ENCODE peak calls at places on chromosomes 3 and 15, in five cellular contexts. V, A, O, W and R are unnamed samples.

GRCh38 chr15:67415186-67415585 is 105.7 kb upstream of the C15orf61 start:
- DNase-seq in O (no peak), V (no peak), W (no peak), A (no peak), R (no peak)

GRCh38 chr3:13124631-13125030 is 51.4 kb upstream of the IQSEC1 start:
- DNase-seq in W (no peak), A (no peak), O (no peak), V (no peak), R (no peak)

GRCh38 chr3:52775877-52776276 is 1.5 kb upstream of the ITIH1 start:
- DNase-seq in A (no peak), V (no peak), O (no peak), W (no peak), R (no peak)

GRCh38 chr3:129623447-129624118 is 17.1 kb upstream of the PLXND1 start:
- DNase-seq in V (no peak), O (peak), W (peak), A (no peak), R (no peak)

GRCh38 chr3:14779069-14779685 is 39.6 kb upstream of the FGD5 start:
- DNase-seq in W (no peak), V (no peak), O (no peak), A (no peak), R (no peak)

GRCh38 chr3:72470899-72471298 is 377.3 kb downstream of the SHQ1 start:
- DNase-seq in O (no peak), A (no peak), W (no peak), V (no peak), R (no peak)

GRCh38 chr3:127043041-127043641 is 60.2 kb downstream of the PLXNA1 start:
- DNase-seq in V (no peak), O (no peak), W (no peak), A (peak), R (no peak)

GRCh38 chr3:171249171-171249692 is 211.0 kb downstream of the TNIK start:
- DNase-seq in O (no peak), A (no peak), W (no peak), V (no peak), R (no peak)

GRCh38 chr3:107384907-107385306 is 7.7 kb downstream of the CCDC54 start:
- DNase-seq in V (no peak), A (no peak), O (no peak), W (no peak), R (no peak)

GRCh38 chr3:4730734-4731133 is 237.6 kb downstream of the ITPR1 start:
- DNase-seq in V (no peak), O (no peak), W (no peak), A (no peak), R (no peak)

GRCh38 chr15:38611228-38611627 is 46.6 kb upstream of the RASGRP1 start:
- DNase-seq in A (no peak), V (no peak), O (no peak), W (no peak), R (no peak)

GRCh38 chr15:77592768-77593167 is 39.9 kb downstream of the LINGO1 start:
- DNase-seq in A (no peak), V (no peak), O (no peak), W (no peak), R (no peak)

GRCh38 chr3:144273611-144274010 is 302.0 kb downstream of the DIPK2A start:
- DNase-seq in V (peak), A (no peak), O (no peak), W (no peak), R (no peak)

GRCh38 chr3:172040976-172041963 is 1.9 kb downstream of the FNDC3B start:
- DNase-seq in W (peak), O (peak), V (peak), A (no peak), R (peak)

GRCh38 chr15:101501703-101502373 is 12.3 kb upstream of the PCSK6 start:
- DNase-seq in O (no peak), V (no peak), A (peak), W (peak), R (peak)

GRCh38 chr3:112061152-112061551 is 25.0 kb upstream of the C3orf52 start:
- DNase-seq in A (no peak), O (no peak), W (no peak), V (peak), R (no peak)

GRCh38 chr3:53775834-53776251 is 70.4 kb downstream of the CHDH start:
- DNase-seq in W (no peak), V (no peak), O (no peak), A (no peak), R (no peak)

GRCh38 chr15:30991301-30992072 is at the start of gene MTMR10:
- DNase-seq in V (peak), W (peak), A (peak), O (peak), R (peak)

GRCh38 chr15:85618956-85619491 is 175.7 kb downstream of the KLHL25 start:
- DNase-seq in O (peak), A (no peak), V (peak), W (peak), R (peak)

GRCh38 chr3:195030791-195031321 is 240.1 kb downstream of the XXYLT1 start:
- DNase-seq in A (no peak), V (peak), O (peak), W (peak), R (peak)

GRCh38 chr3:104388624-104389023 is 978.1 kb upstream of the ALCAM start:
- DNase-seq in A (no peak), W (no peak), O (no peak), V (peak), R (no peak)

DNA sequence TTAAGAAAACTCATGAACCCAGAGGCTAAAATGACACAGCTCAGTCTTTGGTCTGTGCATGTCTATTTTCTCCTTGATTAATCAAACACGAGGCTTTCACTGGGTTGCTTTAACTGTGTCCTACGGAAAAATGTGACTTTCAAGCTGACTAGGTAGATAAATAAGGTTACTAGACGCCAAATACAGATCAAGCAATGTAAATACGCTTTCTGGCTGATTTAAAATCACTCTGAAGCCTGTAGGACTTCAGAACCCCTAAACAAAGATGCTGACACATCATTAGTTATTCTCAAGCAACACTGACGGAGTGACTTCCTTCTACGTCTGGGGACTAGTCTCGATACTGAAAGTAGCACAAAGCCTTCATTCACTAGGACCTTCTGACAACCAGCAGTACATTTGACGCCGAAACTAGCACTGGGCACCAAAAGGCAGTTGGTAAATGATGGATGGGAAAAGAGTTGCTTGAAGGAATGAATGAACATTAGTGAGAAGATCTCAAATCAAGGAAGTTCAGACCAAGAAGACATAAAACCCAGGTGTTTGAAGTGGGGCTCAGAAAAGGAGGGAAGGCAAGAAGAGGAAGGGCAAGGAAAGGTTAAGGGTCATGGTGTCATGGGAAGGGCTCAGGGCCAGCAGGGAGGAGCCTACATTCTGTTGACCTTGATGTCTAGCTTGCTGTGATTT is 67.1 kb upstream of the CDV3 start:
- DNase-seq in W (no peak), A (no peak), O (no peak), V (no peak), R (no peak)
- TF ChIP-seq POLR2A in W (no peak), A (no peak), O (no peak), V (no peak), R (no peak)

GRCh38 chr15:70875001-70875782 is 17.0 kb downstream of the THAP10 start:
- DNase-seq in W (peak), O (no peak), A (no peak), V (peak), R (no peak)
- TF ChIP-seq POLR2A in W (no peak), O (no peak), A (no peak), V (no peak), R (no peak)

DNA sequence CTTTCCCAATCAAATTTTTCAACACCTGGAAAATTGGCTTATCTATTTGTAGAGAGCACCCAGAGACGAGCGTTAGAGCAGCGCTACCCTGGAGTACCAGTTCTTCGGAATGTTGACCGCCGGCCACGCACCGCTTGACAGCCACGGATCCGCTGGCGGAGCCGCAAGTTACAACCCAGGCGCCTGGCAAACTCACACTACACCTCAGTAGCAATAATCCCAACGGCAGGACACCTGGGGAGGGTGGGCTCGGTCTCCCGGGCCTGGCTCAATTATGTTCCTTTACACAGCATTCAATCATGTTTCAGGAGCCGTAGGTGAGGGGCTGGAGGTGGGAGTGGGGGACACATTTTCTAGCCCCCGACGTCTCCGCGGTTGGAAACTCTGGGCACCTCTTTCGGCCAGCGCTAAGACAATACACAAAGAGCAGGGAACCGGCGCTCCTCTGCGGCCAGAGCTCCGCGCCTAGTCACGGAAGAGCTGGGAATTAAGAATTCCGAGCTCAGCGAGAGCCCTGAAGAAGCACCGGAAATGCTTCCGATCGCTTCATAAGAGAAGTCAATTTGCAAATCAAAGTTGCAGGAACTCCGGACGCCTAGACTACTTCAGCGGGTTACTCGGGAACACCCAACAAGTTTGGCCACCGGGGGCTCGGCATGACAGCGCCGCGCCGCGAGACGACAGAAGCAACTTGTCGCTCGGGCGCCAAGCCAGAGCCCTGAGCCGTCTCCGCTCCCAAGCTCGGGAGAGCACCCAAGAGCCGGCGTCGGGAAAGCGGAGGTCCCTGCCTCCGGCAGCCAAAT is 1.0 kb downstream of the MB21D2 start:
- DNase-seq in O (peak), W (peak), A (peak), V (peak), R (peak)
- TF ChIP-seq POLR2A in O (no peak), W (no peak), A (peak), V (no peak), R (no peak)

GRCh38 chr3:118675305-118675704 is 359.3 kb downstream of the IGSF11 start:
- DNase-seq in O (no peak), A (no peak), V (no peak), W (no peak), R (no peak)
- TF ChIP-seq POLR2A in O (no peak), A (no peak), V (no peak), W (no peak), R (no peak)

DNA sequence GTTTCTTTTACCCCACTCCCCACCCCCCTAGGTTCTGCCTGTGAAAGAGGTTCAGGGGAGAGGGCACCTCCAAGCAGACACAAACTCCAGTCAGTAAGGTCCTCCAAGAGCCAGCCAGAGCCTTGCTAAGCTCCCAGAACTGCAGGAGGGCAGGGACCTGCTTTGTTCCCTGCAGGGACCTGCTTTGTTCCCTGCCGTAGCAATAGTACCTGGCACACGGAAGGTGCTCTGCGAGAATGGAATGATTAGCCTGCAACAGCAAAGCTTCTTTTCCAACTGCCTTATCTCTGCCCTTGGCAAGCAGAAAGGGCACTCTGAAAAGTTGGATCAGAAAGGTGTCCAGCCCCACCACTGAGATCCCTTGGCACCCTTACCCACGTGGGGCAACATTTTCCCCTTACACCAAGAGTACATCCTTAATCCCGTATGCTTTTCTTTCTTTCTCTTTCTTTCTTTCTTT is 1.4 kb downstream of the PAQR5 start:
- DNase-seq in A (peak), O (no peak), V (no peak), W (peak), R (no peak)
- TF ChIP-seq POLR2A in A (no peak), O (no peak), V (no peak), W (no peak), R (no peak)

DNA sequence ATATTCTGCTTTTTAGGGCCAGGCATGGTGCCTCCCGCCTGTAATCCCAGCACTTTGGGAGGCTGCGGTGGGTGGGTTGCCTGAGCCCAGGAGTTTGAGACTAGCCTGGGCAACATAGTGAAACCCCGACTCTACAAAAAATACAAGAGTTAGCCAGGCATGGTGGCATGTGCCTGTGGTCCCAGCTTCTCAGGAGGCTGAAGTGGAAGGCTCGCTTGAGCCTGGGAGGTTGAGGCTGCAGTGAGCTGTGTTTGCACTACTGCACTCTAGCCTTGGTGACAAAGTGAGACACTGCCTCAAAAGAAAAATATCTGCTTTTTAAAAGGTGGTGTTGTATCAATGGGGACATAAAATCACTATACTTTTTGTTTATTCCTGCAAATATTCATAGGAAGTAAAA is 112.8 kb downstream of the C3orf38 start:
- DNase-seq in A (no peak), O (no peak), W (no peak), V (no peak), R (no peak)
- TF ChIP-seq POLR2A in A (no peak), O (no peak), W (no peak), V (no peak), R (no peak)

GRCh38 chr3:123755085-123755484 is 129.0 kb downstream of the MYLK start:
- DNase-seq in V (no peak), W (peak), O (no peak), A (peak), R (no peak)

GRCh38 chr3:123759311-123759710 is 124.8 kb downstream of the MYLK start:
- DNase-seq in A (peak), V (no peak), W (no peak), O (no peak), R (no peak)

GRCh38 chr3:123755508-123755907 is 128.6 kb downstream of the MYLK start:
- DNase-seq in V (no peak), O (no peak), W (peak), A (peak), R (no peak)

GRCh38 chr3:123758081-123758564 is 126.0 kb downstream of the MYLK start:
- DNase-seq in O (no peak), W (peak), V (peak), A (peak), R (no peak)

GRCh38 chr3:123757281-123757940 is 126.7 kb downstream of the MYLK start:
- DNase-seq in W (no peak), A (peak), O (no peak), V (no peak), R (no peak)
- TF ChIP-seq POLR2A in W (no peak), A (no peak), O (no peak), V (no peak), R (no peak)